ENCODE peak calls at places on chromosome 1, in ten cellular contexts. One of them, this sample, is unnamed.

GRCh38 chr1:237938553-237938952 is 47.8 kb upstream of the ZP4 start:
- DNase-seq in MM.1S: no peak
- DNase-seq in AG04450: no peak
- DNase-seq in neuronal stem cell: no peak
- DNase-seq in kidney: no peak
- DNase-seq in CD4-positive, alpha-beta memory T cell: no peak
- DNase-seq in colonic mucosa: peak
- DNase-seq in right cardiac atrium: no peak
- DNase-seq in CD8-positive, alpha-beta T cell: no peak
- DNase-seq in IMR-90: no peak
- DNase-seq in this sample: no peak

GRCh38 chr1:115669002-115669673 is 27.4 kb downstream of the VANGL1 start:
- DNase-seq in MM.1S: no peak
- DNase-seq in AG04450: peak
- DNase-seq in neuronal stem cell: no peak
- DNase-seq in kidney: no peak
- DNase-seq in CD4-positive, alpha-beta memory T cell: no peak
- DNase-seq in colonic mucosa: no peak
- DNase-seq in right cardiac atrium: no peak
- DNase-seq in CD8-positive, alpha-beta T cell: no peak
- DNase-seq in IMR-90: peak
- DNase-seq in this sample: no peak

GRCh38 chr1:150622219-150622975 is 7.0 kb downstream of the ENSA start:
- DNase-seq in MM.1S: no peak
- DNase-seq in AG04450: no peak
- DNase-seq in neuronal stem cell: no peak
- DNase-seq in kidney: peak
- DNase-seq in CD4-positive, alpha-beta memory T cell: no peak
- DNase-seq in colonic mucosa: no peak
- DNase-seq in right cardiac atrium: peak
- DNase-seq in CD8-positive, alpha-beta T cell: no peak
- DNase-seq in IMR-90: no peak
- DNase-seq in this sample: no peak

GRCh38 chr1:51627672-51628071 is 10.8 kb downstream of the OSBPL9 start:
- DNase-seq in MM.1S: peak
- DNase-seq in AG04450: no peak
- DNase-seq in neuronal stem cell: no peak
- DNase-seq in kidney: no peak
- DNase-seq in CD4-positive, alpha-beta memory T cell: no peak
- DNase-seq in colonic mucosa: no peak
- DNase-seq in right cardiac atrium: no peak
- DNase-seq in CD8-positive, alpha-beta T cell: no peak
- DNase-seq in IMR-90: peak
- DNase-seq in this sample: no peak

GRCh38 chr1:2990376-2991115 is 30.7 kb upstream of the ACTRT2 start:
- DNase-seq in MM.1S: no peak
- DNase-seq in AG04450: no peak
- DNase-seq in neuronal stem cell: no peak
- DNase-seq in kidney: no peak
- DNase-seq in CD4-positive, alpha-beta memory T cell: no peak
- DNase-seq in colonic mucosa: no peak
- DNase-seq in right cardiac atrium: peak
- DNase-seq in CD8-positive, alpha-beta T cell: no peak
- DNase-seq in IMR-90: no peak
- DNase-seq in this sample: no peak

GRCh38 chr1:215082532-215083407 is at the start of gene KCNK2:
- DNase-seq in MM.1S: no peak
- DNase-seq in AG04450: no peak
- DNase-seq in neuronal stem cell: peak
- DNase-seq in kidney: peak
- DNase-seq in CD4-positive, alpha-beta memory T cell: no peak
- DNase-seq in colonic mucosa: no peak
- DNase-seq in right cardiac atrium: peak
- DNase-seq in CD8-positive, alpha-beta T cell: no peak
- DNase-seq in IMR-90: peak
- DNase-seq in this sample: no peak

GRCh38 chr1:235105051-235106043 is 23.3 kb downstream of the TOMM20 start:
- DNase-seq in MM.1S: peak
- DNase-seq in AG04450: no peak
- DNase-seq in neuronal stem cell: no peak
- DNase-seq in kidney: no peak
- DNase-seq in CD4-positive, alpha-beta memory T cell: no peak
- DNase-seq in colonic mucosa: no peak
- DNase-seq in right cardiac atrium: no peak
- DNase-seq in CD8-positive, alpha-beta T cell: no peak
- DNase-seq in IMR-90: peak
- DNase-seq in this sample: no peak

GRCh38 chr1:76013209-76013581 is 61.4 kb upstream of the ST6GALNAC3 start:
- DNase-seq in MM.1S: no peak
- DNase-seq in AG04450: no peak
- DNase-seq in neuronal stem cell: no peak
- DNase-seq in kidney: no peak
- DNase-seq in CD4-positive, alpha-beta memory T cell: no peak
- DNase-seq in colonic mucosa: no peak
- DNase-seq in right cardiac atrium: no peak
- DNase-seq in CD8-positive, alpha-beta T cell: no peak
- DNase-seq in IMR-90: no peak
- DNase-seq in this sample: no peak

GRCh38 chr1:201020647-201021332 is 2.7 kb downstream of the KIF21B start:
- DNase-seq in MM.1S: peak
- DNase-seq in AG04450: no peak
- DNase-seq in neuronal stem cell: peak
- DNase-seq in kidney: no peak
- DNase-seq in CD4-positive, alpha-beta memory T cell: no peak
- DNase-seq in colonic mucosa: peak
- DNase-seq in right cardiac atrium: no peak
- DNase-seq in CD8-positive, alpha-beta T cell: peak
- DNase-seq in IMR-90: no peak
- DNase-seq in this sample: no peak

GRCh38 chr1:1176931-1177330 is 3.3 kb downstream of the TTLL10 start:
- DNase-seq in MM.1S: no peak
- DNase-seq in AG04450: no peak
- DNase-seq in neuronal stem cell: no peak
- DNase-seq in kidney: no peak
- DNase-seq in CD4-positive, alpha-beta memory T cell: no peak
- DNase-seq in colonic mucosa: no peak
- DNase-seq in right cardiac atrium: no peak
- DNase-seq in CD8-positive, alpha-beta T cell: no peak
- DNase-seq in IMR-90: no peak
- DNase-seq in this sample: no peak

GRCh38 chr1:62462370-62462769 is 25.5 kb downstream of the USP1 start:
- DNase-seq in MM.1S: peak
- DNase-seq in AG04450: no peak
- DNase-seq in neuronal stem cell: no peak
- DNase-seq in kidney: no peak
- DNase-seq in CD4-positive, alpha-beta memory T cell: no peak
- DNase-seq in colonic mucosa: no peak
- DNase-seq in right cardiac atrium: no peak
- DNase-seq in CD8-positive, alpha-beta T cell: no peak
- DNase-seq in IMR-90: no peak
- DNase-seq in this sample: no peak

GRCh38 chr1:98277111-98277510 is 356.3 kb upstream of the DPYD start:
- DNase-seq in MM.1S: no peak
- DNase-seq in AG04450: peak
- DNase-seq in neuronal stem cell: no peak
- DNase-seq in kidney: no peak
- DNase-seq in CD4-positive, alpha-beta memory T cell: no peak
- DNase-seq in colonic mucosa: no peak
- DNase-seq in right cardiac atrium: no peak
- DNase-seq in CD8-positive, alpha-beta T cell: no peak
- DNase-seq in IMR-90: peak
- DNase-seq in this sample: no peak

GRCh38 chr1:113542221-113542701 is 151.9 kb downstream of the MAGI3 start:
- DNase-seq in MM.1S: no peak
- DNase-seq in AG04450: peak
- DNase-seq in neuronal stem cell: no peak
- DNase-seq in kidney: no peak
- DNase-seq in CD4-positive, alpha-beta memory T cell: no peak
- DNase-seq in colonic mucosa: no peak
- DNase-seq in right cardiac atrium: no peak
- DNase-seq in CD8-positive, alpha-beta T cell: no peak
- DNase-seq in IMR-90: peak
- DNase-seq in this sample: no peak
- H3K27ac ChIP-seq in MM.1S: no peak
- H3K27ac ChIP-seq in AG04450: peak
- H3K27ac ChIP-seq in neuronal stem cell: no peak
- H3K27ac ChIP-seq in kidney: no peak
- H3K27ac ChIP-seq in CD4-positive, alpha-beta memory T cell: no peak
- H3K27ac ChIP-seq in colonic mucosa: no peak
- H3K27ac ChIP-seq in right cardiac atrium: no peak
- H3K27ac ChIP-seq in CD8-positive, alpha-beta T cell: no peak
- H3K27ac ChIP-seq in IMR-90: no peak
- H3K27ac ChIP-seq in this sample: no peak

GRCh38 chr1:4256351-4256750 is 356.3 kb upstream of the C1orf174 start:
- DNase-seq in MM.1S: no peak
- DNase-seq in AG04450: no peak
- DNase-seq in neuronal stem cell: no peak
- DNase-seq in kidney: no peak
- DNase-seq in CD4-positive, alpha-beta memory T cell: no peak
- DNase-seq in colonic mucosa: no peak
- DNase-seq in right cardiac atrium: no peak
- DNase-seq in CD8-positive, alpha-beta T cell: no peak
- DNase-seq in IMR-90: no peak
- DNase-seq in this sample: no peak
- H3K27ac ChIP-seq in MM.1S: no peak
- H3K27ac ChIP-seq in AG04450: no peak
- H3K27ac ChIP-seq in neuronal stem cell: no peak
- H3K27ac ChIP-seq in kidney: no peak
- H3K27ac ChIP-seq in CD4-positive, alpha-beta memory T cell: no peak
- H3K27ac ChIP-seq in colonic mucosa: no peak
- H3K27ac ChIP-seq in right cardiac atrium: no peak
- H3K27ac ChIP-seq in CD8-positive, alpha-beta T cell: no peak
- H3K27ac ChIP-seq in IMR-90: no peak
- H3K27ac ChIP-seq in this sample: no peak

DNA sequence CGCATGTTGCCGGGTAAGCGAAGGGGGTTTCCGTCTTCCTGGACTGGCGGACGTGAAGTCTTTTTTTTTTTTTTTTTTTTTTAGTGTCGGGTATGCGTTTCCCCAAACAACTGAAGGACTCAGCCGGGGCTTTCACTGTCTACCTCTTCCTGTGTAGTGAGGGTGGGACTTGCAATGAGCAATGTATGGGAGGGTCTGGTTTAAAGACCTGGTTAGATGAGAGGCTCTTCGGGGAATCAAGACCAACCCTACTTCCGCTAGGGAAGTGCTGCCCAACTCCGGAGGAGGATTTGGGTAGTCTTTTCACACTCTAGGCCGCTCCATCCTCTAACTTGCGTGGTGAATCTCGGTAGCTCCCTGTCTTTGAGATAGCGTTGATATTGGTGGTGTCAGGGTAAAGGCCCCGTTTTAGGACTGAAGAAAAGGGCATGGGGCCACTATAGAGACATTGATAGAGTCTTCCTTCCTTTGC is 754 bp downstream of the PRRC2C start:
- DNase-seq in MM.1S: peak
- DNase-seq in AG04450: peak
- DNase-seq in neuronal stem cell: peak
- DNase-seq in kidney: no peak
- DNase-seq in CD4-positive, alpha-beta memory T cell: peak
- DNase-seq in colonic mucosa: peak
- DNase-seq in right cardiac atrium: no peak
- DNase-seq in CD8-positive, alpha-beta T cell: peak
- DNase-seq in IMR-90: peak
- DNase-seq in this sample: no peak
- H3K27ac ChIP-seq in MM.1S: peak
- H3K27ac ChIP-seq in AG04450: peak
- H3K27ac ChIP-seq in neuronal stem cell: peak
- H3K27ac ChIP-seq in kidney: peak
- H3K27ac ChIP-seq in CD4-positive, alpha-beta memory T cell: peak
- H3K27ac ChIP-seq in colonic mucosa: peak
- H3K27ac ChIP-seq in right cardiac atrium: peak
- H3K27ac ChIP-seq in CD8-positive, alpha-beta T cell: peak
- H3K27ac ChIP-seq in IMR-90: peak
- H3K27ac ChIP-seq in this sample: peak

GRCh38 chr1:119159963-119160362 is 19.5 kb upstream of the WARS2 start:
- DNase-seq in MM.1S: no peak
- DNase-seq in AG04450: no peak
- DNase-seq in neuronal stem cell: no peak
- DNase-seq in kidney: no peak
- DNase-seq in CD4-positive, alpha-beta memory T cell: no peak
- DNase-seq in colonic mucosa: no peak
- DNase-seq in right cardiac atrium: no peak
- DNase-seq in CD8-positive, alpha-beta T cell: no peak
- DNase-seq in IMR-90: no peak
- DNase-seq in this sample: no peak
- H3K27ac ChIP-seq in MM.1S: no peak
- H3K27ac ChIP-seq in AG04450: no peak
- H3K27ac ChIP-seq in neuronal stem cell: no peak
- H3K27ac ChIP-seq in kidney: no peak
- H3K27ac ChIP-seq in CD4-positive, alpha-beta memory T cell: no peak
- H3K27ac ChIP-seq in colonic mucosa: no peak
- H3K27ac ChIP-seq in right cardiac atrium: no peak
- H3K27ac ChIP-seq in CD8-positive, alpha-beta T cell: no peak
- H3K27ac ChIP-seq in IMR-90: no peak
- H3K27ac ChIP-seq in this sample: peak

GRCh38 chr1:232786845-232787455 is 18.3 kb upstream of the MAP10 start:
- DNase-seq in MM.1S: no peak
- DNase-seq in AG04450: no peak
- DNase-seq in neuronal stem cell: no peak
- DNase-seq in kidney: no peak
- DNase-seq in CD4-positive, alpha-beta memory T cell: no peak
- DNase-seq in colonic mucosa: no peak
- DNase-seq in right cardiac atrium: no peak
- DNase-seq in CD8-positive, alpha-beta T cell: no peak
- DNase-seq in IMR-90: no peak
- DNase-seq in this sample: no peak
- H3K27ac ChIP-seq in MM.1S: no peak
- H3K27ac ChIP-seq in AG04450: no peak
- H3K27ac ChIP-seq in neuronal stem cell: no peak
- H3K27ac ChIP-seq in kidney: no peak
- H3K27ac ChIP-seq in CD4-positive, alpha-beta memory T cell: no peak
- H3K27ac ChIP-seq in colonic mucosa: no peak
- H3K27ac ChIP-seq in right cardiac atrium: no peak
- H3K27ac ChIP-seq in CD8-positive, alpha-beta T cell: no peak
- H3K27ac ChIP-seq in IMR-90: no peak
- H3K27ac ChIP-seq in this sample: no peak

This sample was measured in coronary artery.